ENCODE peak calls at places on chromosome 10, in four cellular contexts. M is fibroblast of lung, D is tibial artery, A is dorsolateral prefrontal cortex. P is an unnamed sample.

GRCh38 chr10:58608826-58609225 is 96.2 kb downstream of the BICC1 start:
- DNase-seq in M (no peak), D (no peak), A (no peak), P (no peak)

GRCh38 chr10:24866615-24867583 is 85.5 kb downstream of the PRTFDC1 start:
- DNase-seq in M (peak; percentile 69), D (peak; percentile 77), A (peak; percentile 60), P (peak; percentile 21)

GRCh38 chr10:86663046-86663345 is 5.3 kb upstream of the LDB3 start:
- DNase-seq in M (no peak), D (peak; percentile 56), A (no peak), P (no peak)

GRCh38 chr10:83734278-83734677 is 405.0 kb upstream of the GHITM start:
- DNase-seq in M (no peak), D (no peak), A (no peak), P (no peak)

GRCh38 chr10:117249493-117250093 is 8.7 kb downstream of the SLC18A2 start:
- DNase-seq in M (no peak), D (no peak), A (no peak), P (no peak)

GRCh38 chr10:79435271-79436065 is 10.0 kb downstream of the ZCCHC24 start:
- DNase-seq in M (peak; percentile 80), D (peak; percentile 66), A (no peak), P (no peak)

GRCh38 chr10:7400068-7400824 is 10.6 kb downstream of the SFMBT2 start:
- DNase-seq in M (no peak), D (no peak), A (no peak), P (no peak)

GRCh38 chr10:29860159-29860558 is 199.2 kb downstream of the JCAD start:
- DNase-seq in M (peak; percentile 62), D (no peak), A (no peak), P (peak; percentile 43)

GRCh38 chr10:93138113-93138870 is 64.6 kb downstream of the CYP26A1 start:
- DNase-seq in M (no peak), D (no peak), A (no peak), P (no peak)

GRCh38 chr10:64637939-64638338 is 1116.7 kb downstream of the REEP3 start:
- DNase-seq in M (no peak), D (no peak), A (no peak), P (no peak)

GRCh38 chr10:33421789-33422188 is 87.3 kb upstream of the NRP1 start:
- DNase-seq in M (peak; percentile 93), D (peak; percentile 70), A (no peak), P (peak; percentile 77)

GRCh38 chr10:127353544-127353943 is 157.2 kb upstream of the INSYN2A start:
- DNase-seq in M (no peak), D (no peak), A (no peak), P (no peak)

GRCh38 chr10:17454181-17454800 is at the start of gene ST8SIA6:
- DNase-seq in M (peak; percentile 49), D (no peak), A (no peak), P (no peak)

GRCh38 chr10:59036311-59037017 is 140.0 kb upstream of the PHYHIPL start:
- DNase-seq in M (no peak), D (no peak), A (no peak), P (no peak)

GRCh38 chr10:97538401-97538800 is 34.2 kb upstream of the ANKRD2 start:
- DNase-seq in M (no peak), D (no peak), A (no peak), P (no peak)

GRCh38 chr10:57023626-57024025 is 662.6 kb upstream of the ZWINT start:
- DNase-seq in M (no peak), D (no peak), A (no peak), P (no peak)

GRCh38 chr10:22615819-22616499 is 98.4 kb downstream of the PIP4K2A start:
- DNase-seq in M (peak; percentile 44), D (no peak), A (peak; percentile 98), P (no peak)

GRCh38 chr10:132452651-132453469 is 55.9 kb downstream of the PWWP2B start:
- DNase-seq in M (peak; percentile 53), D (peak; percentile 89), A (no peak), P (no peak)

GRCh38 chr10:64036996-64037666 is 515.9 kb downstream of the REEP3 start:
- DNase-seq in M (no peak), D (no peak), A (no peak), P (no peak)

GRCh38 chr10:124708246-124708779 is 35.9 kb downstream of the FAM53B start:
- DNase-seq in M (peak; percentile 31), D (no peak), A (no peak), P (no peak)

GRCh38 chr10:28875535-28876208 is 198.4 kb downstream of the BAMBI start:
- DNase-seq in M (no peak), D (no peak), A (peak; percentile 34), P (no peak)

GRCh38 chr10:15589109-15589508 is 130.6 kb downstream of the ITGA8 start:
- DNase-seq in M (no peak), D (no peak), A (no peak), P (no peak)

GRCh38 chr10:126945351-126946035 is 40.3 kb downstream of the DOCK1 start:
- DNase-seq in M (peak; percentile 16), D (no peak), A (no peak), P (no peak)

GRCh38 chr10:3258291-3258848 is 85.8 kb upstream of the PITRM1 start:
- DNase-seq in M (no peak), D (no peak), A (no peak), P (no peak)

GRCh38 chr10:90592903-90593302 is 264.9 kb downstream of the HTR7 start:
- DNase-seq in M (peak; percentile 85), D (peak; percentile 68), A (no peak), P (no peak)

GRCh38 chr10:29649561-29650551 is 15.1 kb upstream of the SVIL start:
- DNase-seq in M (peak; percentile 81), D (no peak), A (no peak), P (no peak)

GRCh38 chr10:79438699-79439085 is 6.7 kb downstream of the ZCCHC24 start:
- DNase-seq in M (no peak), D (peak; percentile 32), A (peak; percentile 23), P (no peak)

DNA sequence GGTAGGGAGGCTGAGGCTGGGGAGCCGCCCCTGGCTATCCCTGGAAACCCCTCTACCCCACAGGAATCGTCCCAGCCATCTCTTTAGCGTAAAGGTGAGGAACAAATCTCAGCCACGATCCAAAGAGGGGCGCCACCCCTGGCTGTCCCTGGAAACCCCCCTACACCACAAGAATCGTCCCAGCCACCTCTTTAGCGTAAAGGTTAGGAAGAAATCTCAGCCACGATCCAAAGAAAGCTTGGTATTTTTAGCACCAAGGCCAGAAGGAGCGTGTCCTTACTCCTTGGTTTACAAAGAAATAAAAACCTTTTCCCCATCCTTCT is 757 bp upstream of the TSPAN14 start:
- DNase-seq in M (no peak), D (no peak), A (no peak), P (no peak)
- H3K4me3 ChIP-seq in M (peak overlapping the region; percentile 46), D (peak overlapping the region; percentile 99), A (peak overlapping the region; percentile 55), P (peak overlapping the region; percentile 41)

DNA sequence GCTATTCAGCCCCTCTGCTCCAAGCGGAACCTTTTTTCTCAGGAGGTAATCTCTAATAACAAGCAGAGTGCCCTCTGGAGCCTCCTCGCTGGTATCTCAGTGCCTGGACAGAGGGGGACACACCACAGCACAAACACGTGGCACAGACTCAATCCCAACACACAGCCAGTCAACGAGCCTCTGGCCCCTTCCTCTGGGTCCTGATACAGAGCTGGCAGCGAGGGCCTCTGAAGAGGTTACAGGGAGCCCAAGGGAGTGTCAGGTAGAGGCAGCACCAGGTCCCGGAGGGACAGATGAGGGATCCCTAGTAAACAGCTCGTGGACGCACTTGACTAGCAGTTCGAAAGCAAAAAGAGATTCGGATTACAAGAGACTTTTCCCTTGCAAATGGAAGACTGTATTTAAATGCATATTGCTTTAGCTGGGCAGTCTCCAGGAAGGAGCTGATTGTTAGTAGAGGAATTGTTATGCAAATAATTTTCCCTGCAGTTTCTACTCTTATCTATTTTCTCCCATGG is 14.1 kb downstream of the CXCL12 start:
- DNase-seq in M (no peak), D (no peak), A (no peak), P (no peak)
- TF ChIP-seq CTCF in M (no peak), D (no peak), A (no peak), P (no peak)

GRCh38 chr10:51821045-51821444 is 121.7 kb upstream of the CSTF2T start:
- DNase-seq in M (no peak), D (no peak), A (no peak), P (no peak)

DNA sequence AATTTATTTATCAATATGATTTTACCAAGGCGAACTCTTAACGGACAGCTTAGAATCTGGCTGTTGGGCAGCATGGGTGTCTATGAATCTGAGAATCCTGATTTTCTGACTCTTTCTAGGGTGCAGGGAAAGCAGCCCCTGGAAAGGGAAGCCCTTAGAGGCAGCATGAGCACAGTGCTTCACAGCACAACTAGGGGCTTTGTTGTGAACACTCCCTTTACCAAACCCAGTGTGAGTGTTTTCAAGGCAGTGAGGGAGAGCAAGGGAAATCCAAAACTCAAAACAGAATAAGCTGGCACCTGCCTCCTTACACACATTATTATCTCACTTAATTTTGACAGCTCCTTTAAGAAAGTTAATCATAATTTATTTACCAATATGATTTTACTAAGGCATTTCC is 116.3 kb upstream of the CSTF2T start:
- DNase-seq in M (no peak), D (no peak), A (no peak), P (no peak)
- H3K4me3 ChIP-seq in M (no peak overlapping the region), D (no peak overlapping the region), A (no peak overlapping the region), P (no peak overlapping the region)

GRCh38 chr10:122113161-122113944 is 124.4 kb downstream of the TACC2 start:
- DNase-seq in M (peak; percentile 74), D (peak; percentile 91), A (no peak), P (no peak)
- TF ChIP-seq CTCF in M (peak; percentile 52), D (peak; percentile 42), A (no peak), P (peak; percentile 73)

P was measured in AG09309.